ENCODE peak calls at places on chromosome 12, in seven cellular contexts. G is skeletal muscle cell, R is SK-N-SH, P is memory B cell, X is type B pancreatic cell, O is WERI-Rb-1, Z is T-helper 2 cell. V is an unnamed sample.
A peak's percentile ranks its signal among the peaks of the same experiment; 100 is the strongest.

GRCh38 chr12:6928703-6929407 is 1.1 kb downstream of the ATN1 start:
- DNase-seq in G (no peak), R (no peak), P (no peak), X (no peak), O (no peak), Z (peak; percentile 14), V (no peak)

GRCh38 chr12:123187637-123188036 is 36.7 kb upstream of the PITPNM2 start:
- DNase-seq in G (no peak), R (no peak), P (no peak), X (no peak), O (no peak), Z (no peak), V (no peak)

GRCh38 chr12:4443616-4444015 is 2.0 kb downstream of the FGF6 start:
- DNase-seq in G (no peak), R (no peak), P (no peak), X (peak; percentile 60), O (no peak), Z (no peak), V (no peak)

GRCh38 chr12:50725011-50725899 is 38.6 kb upstream of the ATF1 start:
- DNase-seq in G (no peak), R (no peak), P (no peak), X (no peak), O (no peak), Z (no peak), V (peak; percentile 45)

GRCh38 chr12:52446346-52447045 is 5.5 kb downstream of the KRT6B start:
- DNase-seq in G (no peak), R (no peak), P (no peak), X (no peak), O (no peak), Z (no peak), V (no peak)

GRCh38 chr12:32659908-32660440 is 19.1 kb upstream of the DNM1L start:
- DNase-seq in G (no peak), R (no peak), P (no peak), X (no peak), O (no peak), Z (no peak), V (no peak)

GRCh38 chr12:130394906-130395305 is 57.2 kb downstream of the PIWIL1 start:
- DNase-seq in G (no peak), R (no peak), P (no peak), X (no peak), O (no peak), Z (peak; percentile 47), V (no peak)

GRCh38 chr12:52076811-52077210 is 2.7 kb upstream of the SMIM41 start:
- DNase-seq in G (no peak), R (no peak), P (no peak), X (peak; percentile 63), O (no peak), Z (no peak), V (no peak)

GRCh38 chr12:117733292-117733805 is 235.4 kb downstream of the KSR2 start:
- DNase-seq in G (no peak), R (no peak), P (no peak), X (no peak), O (no peak), Z (no peak), V (no peak)

GRCh38 chr12:66708704-66709443 is 30.0 kb upstream of the GRIP1 start:
- DNase-seq in G (no peak), R (no peak), P (no peak), X (no peak), O (no peak), Z (peak; percentile 9), V (peak; percentile 29)